ENCODE peak calls at places on chromosome X, in six cellular contexts. O is A549, E is GM12878, B is HepG2, Z is K562, S is endothelial cell of umbilical vein. R is an unnamed sample.

GRCh38 chrX:19682712-19683331 is 167.5 kb upstream of the MAP3K15 start:
- DNase-seq in O (no peak), E (no peak), B (no peak), Z (no peak), S (no peak), R (peak; percentile 23)

GRCh38 chrX:101977091-101977490 is 45.3 kb upstream of the ZMAT1 start:
- DNase-seq in O (no peak), E (no peak), B (no peak), Z (no peak), S (peak; percentile 17), R (no peak)

GRCh38 chrX:46376246-46376885 is 168.9 kb downstream of the ZNF674 start:
- DNase-seq in O (peak; percentile 59), E (no peak), B (peak; percentile 57), Z (peak; percentile 2), S (peak; percentile 80), R (peak; percentile 62)

GRCh38 chrX:16096131-16096530 is 27.2 kb upstream of the GRPR start:
- DNase-seq in O (no peak), E (no peak), B (no peak), Z (no peak), S (no peak), R (no peak)

GRCh38 chrX:135931644-135932487 is 38.4 kb downstream of the SAGE1 start:
- DNase-seq in O (no peak), E (no peak), B (peak; percentile 15), Z (peak; percentile 74), S (peak; percentile 5), R (peak; percentile 45)

GRCh38 chrX:45761920-45762319 is 561.2 kb upstream of the DIPK2B start:
- DNase-seq in O (no peak), E (no peak), B (no peak), Z (no peak), S (no peak), R (no peak)

GRCh38 chrX:13412208-13412600 is 92.4 kb upstream of the ATXN3L start:
- DNase-seq in O (no peak), E (no peak), B (no peak), Z (no peak), S (no peak), R (no peak)

GRCh38 chrX:44651347-44651746 is 108.7 kb upstream of the FUNDC1 start:
- DNase-seq in O (no peak), E (no peak), B (no peak), Z (peak; percentile 3), S (no peak), R (no peak)

GRCh38 chrX:46620505-46620904 is 46.9 kb downstream of the CHST7 start:
- DNase-seq in O (no peak), E (no peak), B (no peak), Z (no peak), S (no peak), R (peak; percentile 33)

GRCh38 chrX:2320580-2321327 is 180.0 kb downstream of the DHRSX start:
- DNase-seq in O (peak; percentile 35), E (no peak), B (peak; percentile 97), Z (no peak), S (no peak), R (peak; percentile 56)

GRCh38 chrX:100973411-100973810 is 3.9 kb downstream of the ARL13A start:
- DNase-seq in O (no peak), E (no peak), B (no peak), Z (no peak), S (peak; percentile 63), R (no peak)

GRCh38 chrX:13094780-13095425 is 50.5 kb upstream of the FAM9C start:
- DNase-seq in O (no peak), E (no peak), B (no peak), Z (no peak), S (peak; percentile 28), R (no peak)

GRCh38 chrX:152861116-152861515 is 30.3 kb downstream of the NSDHL start:
- DNase-seq in O (no peak), E (no peak), B (no peak), Z (no peak), S (no peak), R (no peak)

GRCh38 chrX:727738-728621 is 97.4 kb downstream of the SHOX start:
- DNase-seq in O (peak; percentile 22), E (no peak), B (peak; percentile 9), Z (peak; percentile 25), S (no peak), R (no peak)

GRCh38 chrX:47184486-47184885 is 9.1 kb upstream of the UBA1 start:
- DNase-seq in O (no peak), E (no peak), B (no peak), Z (no peak), S (no peak), R (no peak)

GRCh38 chrX:33178690-33179089 is 32.7 kb downstream of the DMD start:
- DNase-seq in O (no peak), E (no peak), B (no peak), Z (no peak), S (no peak), R (no peak)

GRCh38 chrX:121763671-121764070 is 716.3 kb downstream of the GLUD2 start:
- DNase-seq in O (no peak), E (no peak), B (no peak), Z (no peak), S (no peak), R (no peak)

GRCh38 chrX:7132335-7133035 is 15.0 kb upstream of the STS start:
- DNase-seq in O (peak; percentile 38), E (no peak), B (peak; percentile 80), Z (peak; percentile 87), S (peak; percentile 71), R (peak; percentile 46)

GRCh38 chrX:41730101-41730500 is 6.1 kb downstream of the GPR82 start:
- DNase-seq in O (no peak), E (no peak), B (no peak), Z (no peak), S (no peak), R (no peak)

GRCh38 chrX:310621-311155 is 7.9 kb downstream of the GTPBP6 start:
- DNase-seq in O (no peak), E (no peak), B (no peak), Z (no peak), S (no peak), R (no peak)

DNA sequence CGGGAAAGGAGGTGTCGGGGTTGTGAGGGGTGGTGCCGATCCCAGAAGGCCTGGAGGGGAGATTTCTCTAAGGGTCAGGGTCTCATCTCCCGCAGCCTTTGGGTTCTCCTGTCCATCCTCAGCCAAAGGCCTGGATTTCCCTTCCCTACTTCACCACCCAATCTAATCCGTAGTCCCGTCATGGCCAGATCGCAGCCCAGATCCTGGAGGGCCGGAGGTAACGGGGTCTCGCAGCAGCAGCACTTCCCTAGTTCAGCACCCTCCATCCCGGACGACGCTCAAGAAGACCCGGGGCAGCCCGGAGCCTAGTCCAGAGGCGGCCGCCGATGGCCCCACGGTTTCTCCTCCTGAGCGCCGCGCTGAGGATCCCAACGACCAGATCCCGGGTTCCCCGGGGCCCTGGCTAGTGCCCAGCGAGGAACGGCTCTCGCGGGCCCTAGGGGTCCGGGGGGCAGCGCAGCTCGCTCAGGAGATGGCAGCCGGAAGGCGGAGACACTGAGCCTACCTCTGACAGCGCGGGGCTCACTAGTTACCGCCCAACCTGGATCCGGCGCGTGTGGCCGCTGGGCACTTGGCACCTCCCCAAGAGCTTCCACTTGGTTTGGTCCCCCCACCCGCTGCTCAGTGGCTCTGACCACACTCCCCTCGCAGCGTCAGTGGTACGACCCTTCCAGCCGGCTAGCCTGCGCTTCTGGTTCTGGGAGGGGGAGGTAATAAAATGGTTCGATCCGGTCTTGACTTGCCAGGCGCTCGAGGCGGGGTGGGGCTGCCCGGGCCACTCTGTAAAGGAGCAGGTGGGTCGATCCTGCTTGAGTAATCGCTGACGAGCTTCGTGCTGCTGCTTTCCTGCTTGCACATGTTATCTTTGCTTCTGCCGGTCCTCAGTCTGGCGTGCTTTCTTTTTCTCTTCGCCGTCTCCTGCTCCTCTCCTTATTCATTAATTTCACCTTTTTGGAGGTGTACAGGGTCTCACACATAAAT is 3.6 kb downstream of the MAGIX start:
- DNase-seq in O (no peak), E (peak; percentile 60), B (no peak), Z (peak; percentile 69), S (peak; percentile 66), R (peak; percentile 97)
- TF ChIP-seq CTCF in O (no peak), E (peak; percentile 41), B (no peak), Z (no peak), S (no peak), R (peak; percentile 16)

GRCh38 chrX:110561036-110561435 is 202.4 kb downstream of the RTL9 start:
- DNase-seq in O (no peak), E (no peak), B (no peak), Z (no peak), S (no peak), R (no peak)
- TF ChIP-seq MYC in O (no peak), E (no peak), B (no peak), Z (no peak), S (no peak), R (no peak)

DNA sequence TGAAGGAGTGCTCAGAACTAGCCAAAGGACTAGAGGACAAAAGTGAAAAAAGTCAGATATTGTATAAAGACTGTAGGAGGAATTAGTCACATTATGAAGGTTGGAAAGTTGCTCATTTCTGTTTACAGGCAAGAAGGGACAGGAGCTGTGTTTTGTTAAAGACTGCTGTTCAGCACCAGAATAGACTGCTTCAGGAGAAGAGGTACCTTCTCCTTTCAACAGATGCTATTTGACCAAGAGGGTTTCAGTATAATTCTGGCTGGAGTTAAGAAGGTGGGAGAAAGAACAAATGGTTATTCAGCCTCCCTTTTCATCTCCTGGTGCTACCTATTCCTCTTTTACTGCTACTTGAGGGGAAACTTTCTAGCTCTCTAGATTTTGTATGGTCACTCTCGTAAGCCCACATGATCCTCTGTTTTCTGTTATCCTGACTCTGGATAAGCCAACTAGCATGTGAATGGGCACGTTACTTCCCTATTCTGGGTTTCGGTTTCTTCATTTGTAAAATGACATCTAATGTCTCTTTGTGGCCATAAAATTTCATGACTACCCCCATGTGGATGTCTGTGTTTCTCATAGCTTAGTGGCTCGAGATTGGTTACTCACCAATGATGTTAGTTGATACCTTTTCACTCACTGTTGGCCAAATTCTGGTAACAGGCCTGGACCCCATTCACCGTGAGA is 68.9 kb downstream of the SH2D1A start:
- DNase-seq in O (no peak), E (no peak), B (no peak), Z (no peak), S (no peak), R (peak; percentile 37)
- H3K4me3 ChIP-seq in O (no peak overlapping the region), E (no peak overlapping the region), B (no peak overlapping the region), Z (no peak overlapping the region), S (no peak overlapping the region), R (no peak overlapping the region)

GRCh38 chrX:69130448-69130847 is 34.8 kb downstream of the PJA1 start:
- DNase-seq in O (no peak), E (no peak), B (no peak), Z (no peak), S (no peak), R (no peak)

GRCh38 chrX:69137911-69138310 is 27.3 kb downstream of the PJA1 start:
- DNase-seq in O (no peak), E (no peak), B (no peak), Z (no peak), S (no peak), R (peak; percentile 20)

GRCh38 chrX:69137371-69137881 is 27.8 kb downstream of the PJA1 start:
- DNase-seq in O (no peak), E (no peak), B (no peak), Z (no peak), S (no peak), R (peak; percentile 78)

GRCh38 chrX:69136546-69137331 is 28.5 kb downstream of the PJA1 start:
- DNase-seq in O (no peak), E (no peak), B (no peak), Z (no peak), S (no peak), R (peak; percentile 37)

GRCh38 chrX:69133561-69134542 is 31.4 kb downstream of the PJA1 start:
- DNase-seq in O (peak; percentile 58), E (no peak), B (peak; percentile 59), Z (peak; percentile 29), S (peak; percentile 30), R (peak; percentile 25)
- TF ChIP-seq CTCF in O (peak; percentile 51), E (peak; percentile 11), B (peak; percentile 52), Z (peak; percentile 49), S (peak; percentile 25), R (peak; percentile 14)